ENCODE peak calls at places on chromosomes 4 and X, in four cellular contexts. One of them, this sample, is unnamed.

GRCh38 chrX:119236599-119237525 is 777 bp downstream of the PGRMC1 start:
- DNase-seq in stimulated activated CD4-positive, alpha-beta T cell treated with anti-CD3 and anti-CD28 coated beads, Interleukin-4, amount 100 ng/mL, for 48 hours: no peak
- DNase-seq in KBM-7: peak; percentile 43
- DNase-seq in foreskin fibroblast: peak; percentile 63
- DNase-seq in this sample: peak; percentile 35

GRCh38 chr4:77697860-77698599 is 92.4 kb downstream of the CXCL13 start:
- DNase-seq in stimulated activated CD4-positive, alpha-beta T cell treated with anti-CD3 and anti-CD28 coated beads, Interleukin-4, amount 100 ng/mL, for 48 hours: no peak
- DNase-seq in KBM-7: peak; percentile 28
- DNase-seq in foreskin fibroblast: peak; percentile 66
- DNase-seq in this sample: peak; percentile 86

GRCh38 chr4:143699331-143700059 is 980 bp downstream of the FREM3 start:
- DNase-seq in stimulated activated CD4-positive, alpha-beta T cell treated with anti-CD3 and anti-CD28 coated beads, Interleukin-4, amount 100 ng/mL, for 48 hours: no peak
- DNase-seq in KBM-7: no peak
- DNase-seq in foreskin fibroblast: no peak
- DNase-seq in this sample: no peak

GRCh38 chr4:14742054-14742453 is 260.2 kb upstream of the CPEB2 start:
- DNase-seq in stimulated activated CD4-positive, alpha-beta T cell treated with anti-CD3 and anti-CD28 coated beads, Interleukin-4, amount 100 ng/mL, for 48 hours: no peak
- DNase-seq in KBM-7: no peak
- DNase-seq in foreskin fibroblast: no peak
- DNase-seq in this sample: no peak

GRCh38 chr4:3865986-3866812 is 100.0 kb downstream of the ADRA2C start:
- DNase-seq in stimulated activated CD4-positive, alpha-beta T cell treated with anti-CD3 and anti-CD28 coated beads, Interleukin-4, amount 100 ng/mL, for 48 hours: no peak
- DNase-seq in KBM-7: no peak
- DNase-seq in foreskin fibroblast: no peak
- DNase-seq in this sample: no peak

GRCh38 chr4:86592553-86593249 is 1.4 kb upstream of the PTPN13 start:
- DNase-seq in stimulated activated CD4-positive, alpha-beta T cell treated with anti-CD3 and anti-CD28 coated beads, Interleukin-4, amount 100 ng/mL, for 48 hours: no peak
- DNase-seq in KBM-7: no peak
- DNase-seq in foreskin fibroblast: peak; percentile 5
- DNase-seq in this sample: no peak

GRCh38 chrX:5388087-5388486 is 840.6 kb downstream of the NLGN4X start:
- DNase-seq in stimulated activated CD4-positive, alpha-beta T cell treated with anti-CD3 and anti-CD28 coated beads, Interleukin-4, amount 100 ng/mL, for 48 hours: no peak
- DNase-seq in KBM-7: peak; percentile 36
- DNase-seq in foreskin fibroblast: no peak
- DNase-seq in this sample: peak; percentile 52

GRCh38 chr4:181578911-181579310 is 664.3 kb upstream of the TENM3 start:
- DNase-seq in stimulated activated CD4-positive, alpha-beta T cell treated with anti-CD3 and anti-CD28 coated beads, Interleukin-4, amount 100 ng/mL, for 48 hours: no peak
- DNase-seq in KBM-7: no peak
- DNase-seq in foreskin fibroblast: no peak
- DNase-seq in this sample: no peak

GRCh38 chrX:11190745-11191510 is 79.8 kb downstream of the HCCS start:
- DNase-seq in stimulated activated CD4-positive, alpha-beta T cell treated with anti-CD3 and anti-CD28 coated beads, Interleukin-4, amount 100 ng/mL, for 48 hours: no peak
- DNase-seq in KBM-7: no peak
- DNase-seq in foreskin fibroblast: no peak
- DNase-seq in this sample: no peak

GRCh38 chr4:71050809-71051208 is 57.4 kb downstream of the DCK start:
- DNase-seq in stimulated activated CD4-positive, alpha-beta T cell treated with anti-CD3 and anti-CD28 coated beads, Interleukin-4, amount 100 ng/mL, for 48 hours: no peak
- DNase-seq in KBM-7: no peak
- DNase-seq in foreskin fibroblast: no peak
- DNase-seq in this sample: peak; percentile 1